ENCODE peak calls at places on chromosomes 6 and 20, in five cellular contexts. One of them, this sample, is unnamed.

GRCh38 chr6:14974372-14974771 is 271.5 kb upstream of the JARID2 start:
- DNase-seq in CD4-positive, alpha-beta T cell: no peak
- DNase-seq in body of pancreas: no peak
- DNase-seq in neural crest cell: no peak
- DNase-seq in AG10803: no peak
- DNase-seq in this sample: no peak

GRCh38 chr20:45293041-45294002 is 13.3 kb upstream of the RBPJL start:
- DNase-seq in CD4-positive, alpha-beta T cell: peak; percentile 66
- DNase-seq in body of pancreas: peak; percentile 90
- DNase-seq in neural crest cell: peak; percentile 94
- DNase-seq in AG10803: peak; percentile 54
- DNase-seq in this sample: peak; percentile 83

GRCh38 chr20:19934792-19935491 is 82.2 kb upstream of the NAA20 start:
- DNase-seq in CD4-positive, alpha-beta T cell: no peak
- DNase-seq in body of pancreas: peak; percentile 68
- DNase-seq in neural crest cell: no peak
- DNase-seq in AG10803: no peak
- DNase-seq in this sample: peak; percentile 48

GRCh38 chr6:169452117-169452868 is 198.6 kb upstream of the THBS2 start:
- DNase-seq in CD4-positive, alpha-beta T cell: no peak
- DNase-seq in body of pancreas: peak; percentile 33
- DNase-seq in neural crest cell: no peak
- DNase-seq in AG10803: peak; percentile 94
- DNase-seq in this sample: no peak

GRCh38 chr6:27168586-27169443 is 78.7 kb upstream of the PRSS16 start:
- DNase-seq in CD4-positive, alpha-beta T cell: no peak
- DNase-seq in body of pancreas: no peak
- DNase-seq in neural crest cell: no peak
- DNase-seq in AG10803: peak; percentile 69
- DNase-seq in this sample: no peak

GRCh38 chr20:60283281-60283680 is 325.1 kb downstream of the CDH26 start:
- DNase-seq in CD4-positive, alpha-beta T cell: no peak
- DNase-seq in body of pancreas: no peak
- DNase-seq in neural crest cell: no peak
- DNase-seq in AG10803: no peak
- DNase-seq in this sample: no peak

GRCh38 chr20:44204156-44204831 is 6.3 kb downstream of the OSER1 start:
- DNase-seq in CD4-positive, alpha-beta T cell: no peak
- DNase-seq in body of pancreas: peak; percentile 41
- DNase-seq in neural crest cell: no peak
- DNase-seq in AG10803: peak; percentile 95
- DNase-seq in this sample: no peak

GRCh38 chr20:17609978-17610377 is 40.1 kb downstream of the DSTN start:
- DNase-seq in CD4-positive, alpha-beta T cell: no peak
- DNase-seq in body of pancreas: no peak
- DNase-seq in neural crest cell: no peak
- DNase-seq in AG10803: no peak
- DNase-seq in this sample: no peak

GRCh38 chr6:26051683-26052310 is 35.4 kb upstream of the HFE start:
- DNase-seq in CD4-positive, alpha-beta T cell: no peak
- DNase-seq in body of pancreas: no peak
- DNase-seq in neural crest cell: no peak
- DNase-seq in AG10803: no peak
- DNase-seq in this sample: no peak

GRCh38 chr20:51500311-51500710 is 42.2 kb downstream of the NFATC2 start:
- DNase-seq in CD4-positive, alpha-beta T cell: peak; percentile 39
- DNase-seq in body of pancreas: no peak
- DNase-seq in neural crest cell: no peak
- DNase-seq in AG10803: no peak
- DNase-seq in this sample: peak; percentile 82

GRCh38 chr20:1809611-1810510 is 85.3 kb upstream of the SIRPA start:
- DNase-seq in CD4-positive, alpha-beta T cell: no peak
- DNase-seq in body of pancreas: no peak
- DNase-seq in neural crest cell: no peak
- DNase-seq in AG10803: peak; percentile 74
- DNase-seq in this sample: no peak

GRCh38 chr20:20286061-20286460 is 81.8 kb upstream of the INSM1 start:
- DNase-seq in CD4-positive, alpha-beta T cell: no peak
- DNase-seq in body of pancreas: no peak
- DNase-seq in neural crest cell: no peak
- DNase-seq in AG10803: no peak
- DNase-seq in this sample: no peak

GRCh38 chr6:106527111-106527510 is 102.2 kb downstream of the RTN4IP1 start:
- DNase-seq in CD4-positive, alpha-beta T cell: no peak
- DNase-seq in body of pancreas: no peak
- DNase-seq in neural crest cell: no peak
- DNase-seq in AG10803: no peak
- DNase-seq in this sample: no peak

GRCh38 chr6:3867616-3868502 is 18.7 kb downstream of the FAM50B start:
- DNase-seq in CD4-positive, alpha-beta T cell: no peak
- DNase-seq in body of pancreas: no peak
- DNase-seq in neural crest cell: no peak
- DNase-seq in AG10803: peak; percentile 82
- DNase-seq in this sample: no peak

GRCh38 chr20:35708502-35708901 is 9.3 kb downstream of the ROMO1 start:
- DNase-seq in CD4-positive, alpha-beta T cell: no peak
- DNase-seq in body of pancreas: no peak
- DNase-seq in neural crest cell: no peak
- DNase-seq in AG10803: no peak
- DNase-seq in this sample: no peak

GRCh38 chr20:32359633-32360332 is 1.7 kb downstream of the ASXL1 start:
- DNase-seq in CD4-positive, alpha-beta T cell: no peak
- DNase-seq in body of pancreas: no peak
- DNase-seq in neural crest cell: no peak
- DNase-seq in AG10803: peak; percentile 48
- DNase-seq in this sample: no peak

GRCh38 chr20:30168025-30168799 is 1089.3 kb upstream of the DEFB115 start:
- DNase-seq in CD4-positive, alpha-beta T cell: peak; percentile 14
- DNase-seq in body of pancreas: peak; percentile 27
- DNase-seq in neural crest cell: no peak
- DNase-seq in AG10803: no peak
- DNase-seq in this sample: no peak

GRCh38 chr20:53934421-53935352 is 135.7 kb downstream of the BCAS1 start:
- DNase-seq in CD4-positive, alpha-beta T cell: no peak
- DNase-seq in body of pancreas: no peak
- DNase-seq in neural crest cell: no peak
- DNase-seq in AG10803: peak; percentile 95
- DNase-seq in this sample: peak; percentile 41

GRCh38 chr6:108476381-108476780 is 84.3 kb upstream of the FOXO3 start:
- DNase-seq in CD4-positive, alpha-beta T cell: no peak
- DNase-seq in body of pancreas: no peak
- DNase-seq in neural crest cell: no peak
- DNase-seq in AG10803: no peak
- DNase-seq in this sample: no peak

GRCh38 chr6:50007821-50008220 is 14.0 kb downstream of the DEFB110 start:
- DNase-seq in CD4-positive, alpha-beta T cell: no peak
- DNase-seq in body of pancreas: no peak
- DNase-seq in neural crest cell: no peak
- DNase-seq in AG10803: peak; percentile 23
- DNase-seq in this sample: no peak

GRCh38 chr20:50534567-50534966 is 24.4 kb downstream of the PTPN1 start:
- DNase-seq in CD4-positive, alpha-beta T cell: no peak
- DNase-seq in body of pancreas: no peak
- DNase-seq in neural crest cell: no peak
- DNase-seq in AG10803: peak; percentile 91
- DNase-seq in this sample: no peak

GRCh38 chr6:7204726-7205125 is 97.0 kb downstream of the RREB1 start:
- DNase-seq in CD4-positive, alpha-beta T cell: no peak
- DNase-seq in body of pancreas: no peak
- DNase-seq in neural crest cell: no peak
- DNase-seq in AG10803: peak; percentile 84
- DNase-seq in this sample: no peak

GRCh38 chr20:326645-327031 is 1.3 kb downstream of the SOX12 start:
- DNase-seq in CD4-positive, alpha-beta T cell: no peak
- DNase-seq in body of pancreas: peak; percentile 37
- DNase-seq in neural crest cell: peak; percentile 43
- DNase-seq in AG10803: peak; percentile 21
- DNase-seq in this sample: no peak
- TF ChIP-seq CTCF in CD4-positive, alpha-beta T cell: no peak
- TF ChIP-seq CTCF in body of pancreas: no peak
- TF ChIP-seq CTCF in neural crest cell: no peak
- TF ChIP-seq CTCF in AG10803: no peak
- TF ChIP-seq CTCF in this sample: no peak

GRCh38 chr6:129621252-129621651 is 88.7 kb downstream of the ARHGAP18 start:
- DNase-seq in CD4-positive, alpha-beta T cell: peak; percentile 15
- DNase-seq in body of pancreas: peak; percentile 52
- DNase-seq in neural crest cell: no peak
- DNase-seq in AG10803: no peak
- DNase-seq in this sample: no peak
- TF ChIP-seq CTCF in CD4-positive, alpha-beta T cell: no peak
- TF ChIP-seq CTCF in body of pancreas: no peak
- TF ChIP-seq CTCF in neural crest cell: peak; percentile 42
- TF ChIP-seq CTCF in AG10803: peak; percentile 18
- TF ChIP-seq CTCF in this sample: peak; percentile 20

GRCh38 chr20:4008877-4009276 is 6.5 kb downstream of the RNF24 start:
- DNase-seq in CD4-positive, alpha-beta T cell: no peak
- DNase-seq in body of pancreas: no peak
- DNase-seq in neural crest cell: no peak
- DNase-seq in AG10803: no peak
- DNase-seq in this sample: no peak
- TF ChIP-seq CTCF in CD4-positive, alpha-beta T cell: no peak
- TF ChIP-seq CTCF in body of pancreas: no peak
- TF ChIP-seq CTCF in neural crest cell: no peak
- TF ChIP-seq CTCF in AG10803: no peak
- TF ChIP-seq CTCF in this sample: peak; percentile 21

DNA sequence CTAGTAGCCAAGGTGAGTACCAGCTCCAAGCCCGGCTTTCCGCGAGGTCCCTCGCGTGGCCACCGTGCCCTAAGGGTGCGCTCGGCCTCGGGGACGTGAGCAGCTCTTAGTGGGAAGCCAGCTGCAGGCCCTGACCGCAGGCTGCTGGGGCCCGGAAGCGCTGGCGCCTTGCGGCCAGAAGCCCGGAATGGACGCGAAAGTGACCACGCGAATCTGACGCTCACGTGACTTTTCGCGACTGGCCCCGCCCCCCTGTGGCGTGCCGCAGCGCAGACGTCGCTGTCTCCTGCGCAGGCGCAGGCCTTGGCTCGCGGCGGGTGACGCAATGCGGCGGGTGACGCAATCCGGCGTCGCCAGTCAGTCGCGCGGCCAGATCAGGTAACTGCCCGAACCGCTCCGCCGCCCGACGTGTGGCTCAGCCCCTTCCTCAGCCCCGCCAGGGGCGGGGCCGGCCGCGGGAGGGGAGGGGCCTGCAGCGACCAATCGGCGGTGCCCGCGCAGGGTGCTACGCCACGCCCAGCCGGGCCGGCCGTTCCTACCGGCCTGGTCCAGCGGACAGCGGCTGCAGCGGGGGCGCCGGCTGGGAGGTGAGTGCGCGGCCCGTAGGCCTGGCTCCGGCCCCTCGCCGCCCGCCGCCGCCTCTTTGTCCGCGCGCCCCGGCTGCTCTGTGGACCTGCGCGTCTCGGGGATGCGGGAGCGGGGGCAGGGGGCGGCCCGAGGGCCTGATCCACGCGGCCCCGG is at the start of gene GZF1:
- DNase-seq in CD4-positive, alpha-beta T cell: peak; percentile 97
- DNase-seq in body of pancreas: peak; percentile 99
- DNase-seq in neural crest cell: peak; percentile 98
- DNase-seq in AG10803: peak; percentile 97
- DNase-seq in this sample: peak; percentile 96
- TF ChIP-seq CTCF in CD4-positive, alpha-beta T cell: peak; percentile 5
- TF ChIP-seq CTCF in body of pancreas: no peak
- TF ChIP-seq CTCF in neural crest cell: peak; percentile 25
- TF ChIP-seq CTCF in AG10803: peak; percentile 1
- TF ChIP-seq CTCF in this sample: no peak

GRCh38 chr20:14562976-14563375 is 225.6 kb upstream of the FLRT3 start:
- DNase-seq in CD4-positive, alpha-beta T cell: no peak
- DNase-seq in body of pancreas: no peak
- DNase-seq in neural crest cell: no peak
- DNase-seq in AG10803: no peak
- DNase-seq in this sample: no peak

GRCh38 chr20:14556206-14556605 is 218.8 kb upstream of the FLRT3 start:
- DNase-seq in CD4-positive, alpha-beta T cell: no peak
- DNase-seq in body of pancreas: no peak
- DNase-seq in neural crest cell: no peak
- DNase-seq in AG10803: no peak
- DNase-seq in this sample: no peak

GRCh38 chr20:14566505-14566904 is 229.1 kb upstream of the FLRT3 start:
- DNase-seq in CD4-positive, alpha-beta T cell: no peak
- DNase-seq in body of pancreas: no peak
- DNase-seq in neural crest cell: no peak
- DNase-seq in AG10803: peak; percentile 91
- DNase-seq in this sample: no peak

GRCh38 chr20:14561733-14562132 is 224.3 kb upstream of the FLRT3 start:
- DNase-seq in CD4-positive, alpha-beta T cell: no peak
- DNase-seq in body of pancreas: no peak
- DNase-seq in neural crest cell: no peak
- DNase-seq in AG10803: peak; percentile 62
- DNase-seq in this sample: no peak
- TF ChIP-seq CTCF in CD4-positive, alpha-beta T cell: no peak
- TF ChIP-seq CTCF in body of pancreas: no peak
- TF ChIP-seq CTCF in neural crest cell: no peak
- TF ChIP-seq CTCF in AG10803: no peak
- TF ChIP-seq CTCF in this sample: no peak

GRCh38 chr6:42901538-42901957 is 14.3 kb upstream of the PTCRA start:
- DNase-seq in CD4-positive, alpha-beta T cell: peak; percentile 58
- DNase-seq in body of pancreas: peak; percentile 93
- DNase-seq in neural crest cell: peak; percentile 74
- DNase-seq in AG10803: peak; percentile 78
- DNase-seq in this sample: peak; percentile 58
- TF ChIP-seq CTCF in CD4-positive, alpha-beta T cell: peak; percentile 91
- TF ChIP-seq CTCF in body of pancreas: peak; percentile 97
- TF ChIP-seq CTCF in neural crest cell: peak; percentile 91
- TF ChIP-seq CTCF in AG10803: peak; percentile 78
- TF ChIP-seq CTCF in this sample: peak; percentile 92

This sample was measured in GM10248.